ENCODE peak calls at places on chromosome 5, in nine cellular contexts. One of them, this sample, is unnamed.

GRCh38 chr5:142863856-142864255 is 93.7 kb downstream of the ARHGAP26 start:
- DNase-seq in CD8-positive, alpha-beta T cell: no peak
- DNase-seq in tibial nerve: no peak
- DNase-seq in adrenal gland: no peak
- DNase-seq in heart left ventricle: no peak
- DNase-seq in neural progenitor cell: no peak
- DNase-seq in psoas muscle: no peak
- DNase-seq in PC-3: no peak
- DNase-seq in brain microvascular endothelial cell: no peak
- DNase-seq in this sample: no peak

GRCh38 chr5:159133041-159133741 is 33.5 kb upstream of the EBF1 start:
- DNase-seq in CD8-positive, alpha-beta T cell: no peak
- DNase-seq in tibial nerve: peak; percentile 42
- DNase-seq in adrenal gland: peak; percentile 26
- DNase-seq in heart left ventricle: no peak
- DNase-seq in neural progenitor cell: peak; percentile 39
- DNase-seq in psoas muscle: no peak
- DNase-seq in PC-3: peak; percentile 79
- DNase-seq in brain microvascular endothelial cell: peak; percentile 59
- DNase-seq in this sample: peak; percentile 33

GRCh38 chr5:176167800-176168199 is 70.4 kb upstream of the SIMC1 start:
- DNase-seq in CD8-positive, alpha-beta T cell: no peak
- DNase-seq in tibial nerve: no peak
- DNase-seq in adrenal gland: no peak
- DNase-seq in heart left ventricle: no peak
- DNase-seq in neural progenitor cell: peak; percentile 66
- DNase-seq in psoas muscle: no peak
- DNase-seq in PC-3: peak; percentile 27
- DNase-seq in brain microvascular endothelial cell: no peak
- DNase-seq in this sample: no peak

GRCh38 chr5:2388005-2388361 is 363.5 kb downstream of the IRX2 start:
- DNase-seq in CD8-positive, alpha-beta T cell: no peak
- DNase-seq in tibial nerve: no peak
- DNase-seq in adrenal gland: no peak
- DNase-seq in heart left ventricle: no peak
- DNase-seq in neural progenitor cell: no peak
- DNase-seq in psoas muscle: no peak
- DNase-seq in PC-3: no peak
- DNase-seq in brain microvascular endothelial cell: no peak
- DNase-seq in this sample: no peak

GRCh38 chr5:25489834-25490538 is 845.2 kb upstream of the CDH10 start:
- DNase-seq in CD8-positive, alpha-beta T cell: no peak
- DNase-seq in tibial nerve: no peak
- DNase-seq in adrenal gland: no peak
- DNase-seq in heart left ventricle: no peak
- DNase-seq in neural progenitor cell: no peak
- DNase-seq in psoas muscle: no peak
- DNase-seq in PC-3: peak; percentile 74
- DNase-seq in brain microvascular endothelial cell: no peak
- DNase-seq in this sample: no peak

GRCh38 chr5:141874262-141874964 is 3.8 kb downstream of the PCDH1 start:
- DNase-seq in CD8-positive, alpha-beta T cell: no peak
- DNase-seq in tibial nerve: no peak
- DNase-seq in adrenal gland: no peak
- DNase-seq in heart left ventricle: no peak
- DNase-seq in neural progenitor cell: peak; percentile 36
- DNase-seq in psoas muscle: no peak
- DNase-seq in PC-3: no peak
- DNase-seq in brain microvascular endothelial cell: no peak
- DNase-seq in this sample: no peak

GRCh38 chr5:58149345-58149744 is 310.5 kb downstream of the PLK2 start:
- DNase-seq in CD8-positive, alpha-beta T cell: no peak
- DNase-seq in tibial nerve: no peak
- DNase-seq in adrenal gland: no peak
- DNase-seq in heart left ventricle: no peak
- DNase-seq in neural progenitor cell: no peak
- DNase-seq in psoas muscle: no peak
- DNase-seq in PC-3: peak; percentile 48
- DNase-seq in brain microvascular endothelial cell: no peak
- DNase-seq in this sample: no peak

GRCh38 chr5:167602077-167602476 is 689.4 kb upstream of the WWC1 start:
- DNase-seq in CD8-positive, alpha-beta T cell: no peak
- DNase-seq in tibial nerve: no peak
- DNase-seq in adrenal gland: no peak
- DNase-seq in heart left ventricle: no peak
- DNase-seq in neural progenitor cell: no peak
- DNase-seq in psoas muscle: no peak
- DNase-seq in PC-3: no peak
- DNase-seq in brain microvascular endothelial cell: no peak
- DNase-seq in this sample: no peak

GRCh38 chr5:19927919-19928318 is 60.1 kb downstream of the CDH18 start:
- DNase-seq in CD8-positive, alpha-beta T cell: no peak
- DNase-seq in tibial nerve: no peak
- DNase-seq in adrenal gland: no peak
- DNase-seq in heart left ventricle: no peak
- DNase-seq in neural progenitor cell: peak; percentile 28
- DNase-seq in psoas muscle: no peak
- DNase-seq in PC-3: no peak
- DNase-seq in brain microvascular endothelial cell: no peak
- DNase-seq in this sample: no peak

GRCh38 chr5:51378415-51378777 is 4.9 kb upstream of the ISL1 start:
- DNase-seq in CD8-positive, alpha-beta T cell: no peak
- DNase-seq in tibial nerve: no peak
- DNase-seq in adrenal gland: no peak
- DNase-seq in heart left ventricle: no peak
- DNase-seq in neural progenitor cell: peak; percentile 58
- DNase-seq in psoas muscle: no peak
- DNase-seq in PC-3: no peak
- DNase-seq in brain microvascular endothelial cell: no peak
- DNase-seq in this sample: no peak

GRCh38 chr5:133611357-133612020 is 852 bp downstream of the FSTL4 start:
- DNase-seq in CD8-positive, alpha-beta T cell: no peak
- DNase-seq in tibial nerve: no peak
- DNase-seq in adrenal gland: no peak
- DNase-seq in heart left ventricle: no peak
- DNase-seq in neural progenitor cell: peak; percentile 54
- DNase-seq in psoas muscle: no peak
- DNase-seq in PC-3: no peak
- DNase-seq in brain microvascular endothelial cell: no peak
- DNase-seq in this sample: no peak

GRCh38 chr5:133613743-133614142 is 1.4 kb upstream of the FSTL4 start:
- DNase-seq in CD8-positive, alpha-beta T cell: no peak
- DNase-seq in tibial nerve: no peak
- DNase-seq in adrenal gland: peak; percentile 49
- DNase-seq in heart left ventricle: no peak
- DNase-seq in neural progenitor cell: no peak
- DNase-seq in psoas muscle: no peak
- DNase-seq in PC-3: no peak
- DNase-seq in brain microvascular endothelial cell: no peak
- DNase-seq in this sample: no peak

GRCh38 chr5:133610489-133611356 is 1.6 kb downstream of the FSTL4 start:
- DNase-seq in CD8-positive, alpha-beta T cell: peak; percentile 32
- DNase-seq in tibial nerve: peak; percentile 11
- DNase-seq in adrenal gland: peak; percentile 64
- DNase-seq in heart left ventricle: peak; percentile 52
- DNase-seq in neural progenitor cell: peak; percentile 96
- DNase-seq in psoas muscle: peak; percentile 75
- DNase-seq in PC-3: peak; percentile 72
- DNase-seq in brain microvascular endothelial cell: peak; percentile 8
- DNase-seq in this sample: no peak

GRCh38 chr5:133613184-133613583 is 843 bp upstream of the FSTL4 start:
- DNase-seq in CD8-positive, alpha-beta T cell: no peak
- DNase-seq in tibial nerve: no peak
- DNase-seq in adrenal gland: no peak
- DNase-seq in heart left ventricle: no peak
- DNase-seq in neural progenitor cell: no peak
- DNase-seq in psoas muscle: no peak
- DNase-seq in PC-3: no peak
- DNase-seq in brain microvascular endothelial cell: no peak
- DNase-seq in this sample: no peak

GRCh38 chr5:133612021-133612860 is at the start of gene FSTL4:
- DNase-seq in CD8-positive, alpha-beta T cell: no peak
- DNase-seq in tibial nerve: no peak
- DNase-seq in adrenal gland: peak; percentile 58
- DNase-seq in heart left ventricle: no peak
- DNase-seq in neural progenitor cell: peak; percentile 82
- DNase-seq in psoas muscle: peak; percentile 57
- DNase-seq in PC-3: peak; percentile 45
- DNase-seq in brain microvascular endothelial cell: no peak
- DNase-seq in this sample: no peak
- H3K4me3 ChIP-seq in CD8-positive, alpha-beta T cell: peak within 1 kb of the TSS; percentile 54
- H3K4me3 ChIP-seq in tibial nerve: peak within 1 kb of the TSS; percentile 30
- H3K4me3 ChIP-seq in adrenal gland: peak within 1 kb of the TSS; percentile 3
- H3K4me3 ChIP-seq in heart left ventricle: peak within 1 kb of the TSS; percentile 23
- H3K4me3 ChIP-seq in neural progenitor cell: peak within 1 kb of the TSS; percentile 54
- H3K4me3 ChIP-seq in psoas muscle: peak within 1 kb of the TSS; percentile 52
- H3K4me3 ChIP-seq in PC-3: peak within 1 kb of the TSS; percentile 73
- H3K4me3 ChIP-seq in brain microvascular endothelial cell: no peak within 1 kb of the TSS
- H3K4me3 ChIP-seq in this sample: peak within 1 kb of the TSS; percentile 32

DNA sequence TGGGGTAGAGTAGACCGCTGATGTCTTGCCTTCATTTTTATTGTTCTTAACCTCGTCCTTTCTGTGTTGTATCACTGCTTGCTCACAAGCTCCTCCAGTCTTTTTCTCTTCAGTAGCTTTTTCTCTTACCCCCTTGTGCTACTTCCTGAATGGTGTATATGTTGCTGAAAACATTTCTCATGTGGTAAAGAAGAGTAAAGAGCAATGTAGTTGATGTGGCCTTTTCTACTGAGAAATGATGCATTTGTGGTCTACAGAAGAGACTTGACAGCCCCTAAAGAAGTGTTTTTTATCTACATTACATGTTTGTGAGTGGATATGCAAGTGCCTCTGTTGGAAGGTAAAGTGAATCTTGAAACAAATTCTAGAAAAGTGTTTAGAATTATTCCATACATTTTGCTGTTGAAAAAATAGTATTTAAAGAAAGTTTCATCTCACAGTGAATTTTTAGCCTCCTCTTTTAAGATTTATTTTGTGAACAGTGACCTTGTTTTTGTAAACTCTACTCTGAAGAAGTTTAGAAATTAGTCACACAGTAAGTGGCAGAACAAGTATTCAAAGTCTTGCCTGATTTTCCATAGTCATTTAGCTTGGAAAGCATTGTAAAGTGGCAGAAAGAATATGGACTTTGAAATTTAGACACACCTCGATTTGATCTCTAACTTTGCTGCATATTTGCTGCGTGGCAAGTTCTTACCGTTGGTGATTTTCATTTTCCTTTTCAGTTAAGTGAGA is 17.4 kb downstream of the CDC42SE2 start:
- DNase-seq in CD8-positive, alpha-beta T cell: no peak
- DNase-seq in tibial nerve: no peak
- DNase-seq in adrenal gland: no peak
- DNase-seq in heart left ventricle: no peak
- DNase-seq in neural progenitor cell: no peak
- DNase-seq in psoas muscle: no peak
- DNase-seq in PC-3: peak; percentile 52
- DNase-seq in brain microvascular endothelial cell: no peak
- DNase-seq in this sample: no peak
- H3K4me3 ChIP-seq in CD8-positive, alpha-beta T cell: peak overlapping the region; percentile 47
- H3K4me3 ChIP-seq in tibial nerve: no peak overlapping the region
- H3K4me3 ChIP-seq in adrenal gland: no peak overlapping the region
- H3K4me3 ChIP-seq in heart left ventricle: no peak overlapping the region
- H3K4me3 ChIP-seq in neural progenitor cell: no peak overlapping the region
- H3K4me3 ChIP-seq in psoas muscle: no peak overlapping the region
- H3K4me3 ChIP-seq in PC-3: peak overlapping the region; percentile 5
- H3K4me3 ChIP-seq in brain microvascular endothelial cell: no peak overlapping the region
- H3K4me3 ChIP-seq in this sample: no peak overlapping the region

GRCh38 chr5:77957516-77957915 is 181.4 kb upstream of the TBCA start:
- DNase-seq in CD8-positive, alpha-beta T cell: no peak
- DNase-seq in tibial nerve: no peak
- DNase-seq in adrenal gland: no peak
- DNase-seq in heart left ventricle: no peak
- DNase-seq in neural progenitor cell: peak; percentile 57
- DNase-seq in psoas muscle: no peak
- DNase-seq in PC-3: no peak
- DNase-seq in brain microvascular endothelial cell: no peak
- DNase-seq in this sample: no peak
- H3K4me3 ChIP-seq in CD8-positive, alpha-beta T cell: no peak overlapping the region
- H3K4me3 ChIP-seq in tibial nerve: no peak overlapping the region
- H3K4me3 ChIP-seq in adrenal gland: no peak overlapping the region
- H3K4me3 ChIP-seq in heart left ventricle: peak overlapping the region; percentile 0
- H3K4me3 ChIP-seq in neural progenitor cell: peak overlapping the region; percentile 51
- H3K4me3 ChIP-seq in psoas muscle: no peak overlapping the region
- H3K4me3 ChIP-seq in PC-3: no peak overlapping the region
- H3K4me3 ChIP-seq in brain microvascular endothelial cell: peak overlapping the region; percentile 18
- H3K4me3 ChIP-seq in this sample: no peak overlapping the region

GRCh38 chr5:83718195-83718825 is 2.3 kb downstream of the HAPLN1 start:
- DNase-seq in CD8-positive, alpha-beta T cell: no peak
- DNase-seq in tibial nerve: peak; percentile 31
- DNase-seq in adrenal gland: peak; percentile 19
- DNase-seq in heart left ventricle: peak; percentile 18
- DNase-seq in neural progenitor cell: peak; percentile 82
- DNase-seq in psoas muscle: no peak
- DNase-seq in PC-3: peak; percentile 72
- DNase-seq in brain microvascular endothelial cell: peak; percentile 62
- DNase-seq in this sample: no peak

GRCh38 chr5:83724001-83724400 is 3.3 kb upstream of the HAPLN1 start:
- DNase-seq in CD8-positive, alpha-beta T cell: no peak
- DNase-seq in tibial nerve: no peak
- DNase-seq in adrenal gland: no peak
- DNase-seq in heart left ventricle: no peak
- DNase-seq in neural progenitor cell: no peak
- DNase-seq in psoas muscle: no peak
- DNase-seq in PC-3: peak; percentile 37
- DNase-seq in brain microvascular endothelial cell: no peak
- DNase-seq in this sample: no peak

GRCh38 chr5:83718936-83719495 is 1.6 kb downstream of the HAPLN1 start:
- DNase-seq in CD8-positive, alpha-beta T cell: no peak
- DNase-seq in tibial nerve: no peak
- DNase-seq in adrenal gland: no peak
- DNase-seq in heart left ventricle: no peak
- DNase-seq in neural progenitor cell: no peak
- DNase-seq in psoas muscle: no peak
- DNase-seq in PC-3: no peak
- DNase-seq in brain microvascular endothelial cell: no peak
- DNase-seq in this sample: no peak

GRCh38 chr5:83721878-83722779 is 1.5 kb upstream of the HAPLN1 start:
- DNase-seq in CD8-positive, alpha-beta T cell: no peak
- DNase-seq in tibial nerve: peak; percentile 33
- DNase-seq in adrenal gland: peak; percentile 57
- DNase-seq in heart left ventricle: peak; percentile 48
- DNase-seq in neural progenitor cell: peak; percentile 92
- DNase-seq in psoas muscle: no peak
- DNase-seq in PC-3: peak; percentile 73
- DNase-seq in brain microvascular endothelial cell: peak; percentile 79
- DNase-seq in this sample: peak; percentile 84

DNA sequence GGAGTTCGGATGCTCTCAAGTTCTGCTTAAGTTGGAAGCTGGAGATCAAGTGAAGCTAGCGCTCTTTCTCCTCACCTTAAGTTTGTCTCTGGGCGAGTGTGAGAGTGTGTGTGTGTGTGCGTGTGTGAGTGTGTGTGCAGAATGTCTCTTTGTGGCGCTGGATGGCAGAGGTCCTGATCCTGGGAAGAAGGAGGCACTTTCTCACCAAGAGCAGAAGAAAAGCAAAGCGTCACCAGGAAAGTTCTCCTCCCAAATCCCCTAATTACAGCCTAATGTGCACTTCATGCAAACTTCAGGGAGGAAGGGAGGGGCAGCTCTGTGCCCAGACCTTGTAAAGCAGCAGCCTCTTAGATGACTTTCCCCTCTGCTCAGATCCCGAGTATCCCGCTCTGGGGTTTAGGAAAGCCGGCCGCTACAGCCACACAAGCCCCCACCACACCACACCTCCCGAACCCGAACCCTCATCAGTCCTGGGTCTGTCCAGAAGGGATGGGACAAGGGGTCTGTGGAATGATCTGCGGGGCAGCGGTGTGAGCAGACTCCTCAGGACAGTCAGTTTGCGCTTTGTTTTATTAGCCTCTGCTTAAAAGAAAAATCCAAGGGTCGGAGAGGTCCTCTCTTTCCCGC is at the start of gene HAPLN1:
- DNase-seq in CD8-positive, alpha-beta T cell: no peak
- DNase-seq in tibial nerve: no peak
- DNase-seq in adrenal gland: no peak
- DNase-seq in heart left ventricle: no peak
- DNase-seq in neural progenitor cell: peak; percentile 54
- DNase-seq in psoas muscle: no peak
- DNase-seq in PC-3: no peak
- DNase-seq in brain microvascular endothelial cell: no peak
- DNase-seq in this sample: no peak
- H3K4me3 ChIP-seq in CD8-positive, alpha-beta T cell: no peak within 1 kb of the TSS
- H3K4me3 ChIP-seq in tibial nerve: peak within 1 kb of the TSS; percentile 54
- H3K4me3 ChIP-seq in adrenal gland: no peak within 1 kb of the TSS
- H3K4me3 ChIP-seq in heart left ventricle: no peak within 1 kb of the TSS
- H3K4me3 ChIP-seq in neural progenitor cell: peak within 1 kb of the TSS; percentile 66
- H3K4me3 ChIP-seq in psoas muscle: peak within 1 kb of the TSS; percentile 59
- H3K4me3 ChIP-seq in PC-3: peak within 1 kb of the TSS; percentile 78
- H3K4me3 ChIP-seq in brain microvascular endothelial cell: peak within 1 kb of the TSS; percentile 71
- H3K4me3 ChIP-seq in this sample: peak within 1 kb of the TSS; percentile 67

This sample was measured in tibial artery.